ENCODE peak calls at places on chromosomes 3 and 15, in seven cellular contexts. One of them, this sample, is unnamed.

GRCh38 chr3:124360626-124361025 is 368.7 kb upstream of the ROPN1 start:
- DNase-seq in bronchial epithelial cell: no peak
- DNase-seq in AG09319: no peak
- DNase-seq in GM20000: no peak
- DNase-seq in natural killer cell: no peak
- DNase-seq in BJ: no peak
- DNase-seq in WTC11: peak
- DNase-seq in this sample: no peak

GRCh38 chr3:30531017-30531570 is 75.3 kb upstream of the TGFBR2 start:
- DNase-seq in BJ: no peak
- DNase-seq in AG09319: no peak
- DNase-seq in GM20000: no peak
- DNase-seq in natural killer cell: no peak
- DNase-seq in bronchial epithelial cell: no peak
- DNase-seq in WTC11: no peak
- DNase-seq in this sample: no peak

GRCh38 chr15:99963096-99963825 is 230.0 kb upstream of the LYSMD4 start:
- DNase-seq in WTC11: no peak
- DNase-seq in BJ: no peak
- DNase-seq in natural killer cell: no peak
- DNase-seq in AG09319: no peak
- DNase-seq in bronchial epithelial cell: peak
- DNase-seq in GM20000: no peak
- DNase-seq in this sample: no peak

GRCh38 chr3:191238321-191238817 is 39.3 kb downstream of the OSTN start:
- DNase-seq in natural killer cell: no peak
- DNase-seq in WTC11: no peak
- DNase-seq in GM20000: no peak
- DNase-seq in AG09319: no peak
- DNase-seq in bronchial epithelial cell: peak
- DNase-seq in BJ: no peak
- DNase-seq in this sample: no peak

GRCh38 chr15:40092416-40093223 is 16.1 kb downstream of the BMF start:
- DNase-seq in bronchial epithelial cell: no peak
- DNase-seq in GM20000: no peak
- DNase-seq in WTC11: no peak
- DNase-seq in natural killer cell: no peak
- DNase-seq in AG09319: peak
- DNase-seq in BJ: peak
- DNase-seq in this sample: peak

GRCh38 chr3:56837196-56837955 is 35.6 kb upstream of the ARHGEF3 start:
- DNase-seq in natural killer cell: no peak
- DNase-seq in WTC11: no peak
- DNase-seq in GM20000: peak
- DNase-seq in bronchial epithelial cell: peak
- DNase-seq in BJ: no peak
- DNase-seq in AG09319: no peak
- DNase-seq in this sample: no peak

GRCh38 chr3:184338538-184338945 is 1.1 kb downstream of the FAM131A start:
- DNase-seq in bronchial epithelial cell: peak
- DNase-seq in WTC11: peak
- DNase-seq in AG09319: no peak
- DNase-seq in BJ: no peak
- DNase-seq in GM20000: peak
- DNase-seq in natural killer cell: no peak
- DNase-seq in this sample: no peak

GRCh38 chr3:185778821-185779220 is 46.0 kb downstream of the IGF2BP2 start:
- DNase-seq in GM20000: no peak
- DNase-seq in WTC11: no peak
- DNase-seq in bronchial epithelial cell: no peak
- DNase-seq in natural killer cell: no peak
- DNase-seq in AG09319: no peak
- DNase-seq in BJ: no peak
- DNase-seq in this sample: no peak

GRCh38 chr15:39056357-39056756 is 491.7 kb upstream of the RASGRP1 start:
- DNase-seq in natural killer cell: no peak
- DNase-seq in AG09319: no peak
- DNase-seq in bronchial epithelial cell: no peak
- DNase-seq in BJ: no peak
- DNase-seq in WTC11: no peak
- DNase-seq in GM20000: no peak
- DNase-seq in this sample: no peak

GRCh38 chr3:153210116-153210515 is 48.1 kb downstream of the RAP2B start:
- DNase-seq in natural killer cell: no peak
- DNase-seq in bronchial epithelial cell: no peak
- DNase-seq in GM20000: no peak
- DNase-seq in WTC11: no peak
- DNase-seq in AG09319: no peak
- DNase-seq in BJ: no peak
- DNase-seq in this sample: no peak

GRCh38 chr3:143121240-143122088 is 1.9 kb downstream of the CHST2 start:
- DNase-seq in BJ: peak
- DNase-seq in AG09319: no peak
- DNase-seq in bronchial epithelial cell: no peak
- DNase-seq in GM20000: peak
- DNase-seq in WTC11: peak
- DNase-seq in natural killer cell: peak
- DNase-seq in this sample: no peak

GRCh38 chr15:25185156-25185710 is 230.4 kb downstream of the SNRPN start:
- DNase-seq in GM20000: no peak
- DNase-seq in AG09319: no peak
- DNase-seq in BJ: no peak
- DNase-seq in WTC11: no peak
- DNase-seq in natural killer cell: no peak
- DNase-seq in bronchial epithelial cell: no peak
- DNase-seq in this sample: no peak

GRCh38 chr3:10263549-10264363 is 15.5 kb downstream of the TATDN2 start:
- DNase-seq in AG09319: no peak
- DNase-seq in natural killer cell: no peak
- DNase-seq in WTC11: peak
- DNase-seq in GM20000: no peak
- DNase-seq in bronchial epithelial cell: peak
- DNase-seq in BJ: no peak
- DNase-seq in this sample: no peak

GRCh38 chr3:146605106-146605505 is at the start of gene PLSCR5:
- DNase-seq in WTC11: no peak
- DNase-seq in natural killer cell: no peak
- DNase-seq in bronchial epithelial cell: peak
- DNase-seq in BJ: no peak
- DNase-seq in AG09319: no peak
- DNase-seq in GM20000: no peak
- DNase-seq in this sample: no peak

GRCh38 chr3:48493203-48493501 is 10.8 kb downstream of the SHISA5 start:
- DNase-seq in BJ: no peak
- DNase-seq in AG09319: no peak
- DNase-seq in natural killer cell: no peak
- DNase-seq in GM20000: no peak
- DNase-seq in WTC11: no peak
- DNase-seq in bronchial epithelial cell: no peak
- DNase-seq in this sample: no peak

GRCh38 chr3:131397889-131398288 is 16.3 kb downstream of the NUDT16 start:
- DNase-seq in bronchial epithelial cell: no peak
- DNase-seq in AG09319: no peak
- DNase-seq in natural killer cell: no peak
- DNase-seq in BJ: no peak
- DNase-seq in GM20000: no peak
- DNase-seq in WTC11: no peak
- DNase-seq in this sample: no peak

GRCh38 chr3:156688849-156689452 is 14.6 kb downstream of the TIPARP start:
- DNase-seq in AG09319: no peak
- DNase-seq in GM20000: no peak
- DNase-seq in WTC11: no peak
- DNase-seq in natural killer cell: no peak
- DNase-seq in BJ: no peak
- DNase-seq in bronchial epithelial cell: no peak
- DNase-seq in this sample: no peak

GRCh38 chr15:33980159-33980558 is 11.9 kb downstream of the CHRM5 start:
- DNase-seq in AG09319: no peak
- DNase-seq in bronchial epithelial cell: no peak
- DNase-seq in GM20000: no peak
- DNase-seq in BJ: no peak
- DNase-seq in natural killer cell: no peak
- DNase-seq in WTC11: no peak
- DNase-seq in this sample: no peak

GRCh38 chr3:13825317-13825590 is 54.6 kb downstream of the WNT7A start:
- DNase-seq in WTC11: no peak
- DNase-seq in BJ: no peak
- DNase-seq in bronchial epithelial cell: peak
- DNase-seq in GM20000: no peak
- DNase-seq in AG09319: no peak
- DNase-seq in natural killer cell: no peak
- DNase-seq in this sample: no peak

GRCh38 chr15:49855917-49856637 is 235.2 kb downstream of the DTWD1 start:
- DNase-seq in natural killer cell: no peak
- DNase-seq in WTC11: no peak
- DNase-seq in GM20000: no peak
- DNase-seq in AG09319: peak
- DNase-seq in BJ: peak
- DNase-seq in bronchial epithelial cell: peak
- DNase-seq in this sample: peak

GRCh38 chr3:194150252-194150934 is 14.4 kb downstream of the HES1 start:
- DNase-seq in AG09319: no peak
- DNase-seq in GM20000: no peak
- DNase-seq in natural killer cell: no peak
- DNase-seq in BJ: no peak
- DNase-seq in WTC11: no peak
- DNase-seq in bronchial epithelial cell: peak
- DNase-seq in this sample: no peak

GRCh38 chr3:30550246-30550645 is 56.2 kb upstream of the TGFBR2 start:
- DNase-seq in bronchial epithelial cell: peak
- DNase-seq in natural killer cell: no peak
- DNase-seq in BJ: no peak
- DNase-seq in GM20000: no peak
- DNase-seq in WTC11: no peak
- DNase-seq in AG09319: no peak
- DNase-seq in this sample: no peak

GRCh38 chr3:57094011-57094535 is 33.6 kb downstream of the SPATA12 start:
- DNase-seq in BJ: no peak
- DNase-seq in AG09319: no peak
- DNase-seq in bronchial epithelial cell: no peak
- DNase-seq in natural killer cell: no peak
- DNase-seq in WTC11: no peak
- DNase-seq in GM20000: no peak
- DNase-seq in this sample: no peak

GRCh38 chr3:30605706-30606300 is 598 bp upstream of the TGFBR2 start:
- DNase-seq in AG09319: no peak
- DNase-seq in bronchial epithelial cell: peak
- DNase-seq in GM20000: no peak
- DNase-seq in WTC11: no peak
- DNase-seq in BJ: no peak
- DNase-seq in natural killer cell: no peak
- DNase-seq in this sample: no peak

GRCh38 chr15:49101536-49101935 is 53.9 kb downstream of the COPS2 start:
- DNase-seq in WTC11: no peak
- DNase-seq in natural killer cell: no peak
- DNase-seq in AG09319: no peak
- DNase-seq in GM20000: no peak
- DNase-seq in BJ: peak
- DNase-seq in bronchial epithelial cell: no peak
- DNase-seq in this sample: no peak

GRCh38 chr3:100629728-100630127 is 20.3 kb downstream of the ADGRG7 start:
- DNase-seq in WTC11: no peak
- DNase-seq in natural killer cell: no peak
- DNase-seq in AG09319: no peak
- DNase-seq in bronchial epithelial cell: peak
- DNase-seq in GM20000: no peak
- DNase-seq in BJ: no peak
- DNase-seq in this sample: no peak

GRCh38 chr15:70100495-70101331 is 3.0 kb upstream of the TLE3 start:
- DNase-seq in WTC11: peak
- DNase-seq in AG09319: no peak
- DNase-seq in bronchial epithelial cell: no peak
- DNase-seq in BJ: no peak
- DNase-seq in GM20000: peak
- DNase-seq in natural killer cell: peak
- DNase-seq in this sample: no peak
- TF ChIP-seq CTCF in WTC11: no peak
- TF ChIP-seq CTCF in AG09319: peak
- TF ChIP-seq CTCF in bronchial epithelial cell: peak
- TF ChIP-seq CTCF in BJ: peak
- TF ChIP-seq CTCF in GM20000: peak
- TF ChIP-seq CTCF in natural killer cell: no peak
- TF ChIP-seq CTCF in this sample: peak

DNA sequence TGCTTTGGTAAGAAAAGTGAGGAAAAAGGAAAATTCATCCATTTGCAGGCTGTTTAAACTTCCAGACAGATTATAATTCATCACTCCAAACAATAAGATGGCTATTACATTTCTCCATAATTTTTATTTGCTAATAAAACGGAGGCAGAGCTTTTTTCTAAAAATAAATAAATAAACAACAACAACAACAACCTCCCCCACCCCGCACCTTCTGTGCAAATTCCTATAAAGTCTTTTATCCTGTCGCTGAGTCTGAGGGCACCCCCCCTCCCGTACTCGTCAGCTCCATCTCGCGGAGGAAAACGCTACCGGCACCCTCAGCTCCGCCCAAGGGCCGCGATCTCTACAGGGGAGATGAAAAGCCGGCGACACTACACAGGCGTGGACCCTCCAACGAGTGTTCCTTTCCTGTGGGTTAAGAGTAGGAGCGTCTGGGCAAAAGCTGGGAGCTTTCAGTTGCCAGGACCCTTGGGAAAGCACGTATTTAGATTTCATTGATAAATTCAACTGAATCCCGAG is 1.0 kb upstream of the ATP1B3 start:
- DNase-seq in natural killer cell: peak
- DNase-seq in bronchial epithelial cell: peak
- DNase-seq in BJ: no peak
- DNase-seq in AG09319: peak
- DNase-seq in GM20000: peak
- DNase-seq in WTC11: peak
- DNase-seq in this sample: peak
- TF ChIP-seq CTCF in natural killer cell: peak
- TF ChIP-seq CTCF in bronchial epithelial cell: peak
- TF ChIP-seq CTCF in BJ: peak
- TF ChIP-seq CTCF in AG09319: peak
- TF ChIP-seq CTCF in GM20000: peak
- TF ChIP-seq CTCF in WTC11: peak
- TF ChIP-seq CTCF in this sample: peak

GRCh38 chr3:151379083-151379734 is 5.3 kb downstream of the P2RY12 start:
- DNase-seq in AG09319: no peak
- DNase-seq in bronchial epithelial cell: peak
- DNase-seq in GM20000: peak
- DNase-seq in WTC11: peak
- DNase-seq in BJ: no peak
- DNase-seq in natural killer cell: no peak
- DNase-seq in this sample: no peak
- TF ChIP-seq CTCF in AG09319: peak
- TF ChIP-seq CTCF in bronchial epithelial cell: peak
- TF ChIP-seq CTCF in GM20000: peak
- TF ChIP-seq CTCF in WTC11: no peak
- TF ChIP-seq CTCF in BJ: peak
- TF ChIP-seq CTCF in natural killer cell: no peak
- TF ChIP-seq CTCF in this sample: peak

DNA sequence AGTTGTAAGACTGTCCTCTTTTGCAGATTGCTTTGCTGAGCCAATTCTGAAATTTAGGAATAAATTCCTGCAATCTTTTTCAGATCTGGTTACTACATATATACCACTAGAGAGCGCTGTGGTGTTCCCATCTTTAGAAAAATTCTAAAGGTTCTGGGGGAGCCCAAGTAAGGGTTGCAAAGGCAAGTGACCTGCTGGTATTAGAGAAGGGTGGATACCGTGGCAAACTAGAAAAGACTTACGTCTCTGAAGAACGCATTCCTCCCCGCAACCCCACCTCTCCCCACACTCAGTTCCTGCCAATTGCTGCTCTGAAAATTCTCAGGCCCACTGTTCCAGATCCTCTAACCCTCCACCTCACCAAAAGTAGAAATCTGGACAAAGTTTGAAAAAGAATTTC is 48.5 kb downstream of the EFHB start:
- DNase-seq in AG09319: no peak
- DNase-seq in BJ: no peak
- DNase-seq in GM20000: peak
- DNase-seq in WTC11: no peak
- DNase-seq in bronchial epithelial cell: peak
- DNase-seq in natural killer cell: no peak
- DNase-seq in this sample: no peak
- TF ChIP-seq CTCF in AG09319: peak
- TF ChIP-seq CTCF in BJ: peak
- TF ChIP-seq CTCF in GM20000: peak
- TF ChIP-seq CTCF in WTC11: peak
- TF ChIP-seq CTCF in bronchial epithelial cell: peak
- TF ChIP-seq CTCF in natural killer cell: peak
- TF ChIP-seq CTCF in this sample: peak